ENCODE peak calls at places on chromosomes 16 and 17, in five cellular contexts. W is Kasumi-1, K is fibroblast of lung, Y is non-pigmented ciliary epithelial cell, D is IMR-90. P is an unnamed sample.
A peak's percentile ranks its signal among the peaks of the same experiment; 100 is the strongest.

GRCh38 chr16:4586297-4586696 is 28.4 kb downstream of the UBALD1 start:
- DNase-seq in W (no peak), K (no peak), Y (no peak), D (no peak), P (no peak)

GRCh38 chr17:50270430-50271172 is 3.7 kb upstream of the TMEM92 start:
- DNase-seq in W (no peak), K (peak; percentile 81), Y (no peak), D (peak; percentile 81), P (peak; percentile 68)

GRCh38 chr17:4152471-4152870 is 9.5 kb downstream of the CYB5D2 start:
- DNase-seq in W (no peak), K (peak; percentile 72), Y (no peak), D (peak; percentile 77), P (no peak)

GRCh38 chr16:19153876-19154275 is 14.2 kb upstream of the SYT17 start:
- DNase-seq in W (no peak), K (peak; percentile 6), Y (no peak), D (peak; percentile 13), P (no peak)

GRCh38 chr17:79721993-79722671 is 8.6 kb upstream of the ENPP7 start:
- DNase-seq in W (peak; percentile 44), K (no peak), Y (no peak), D (no peak), P (no peak)

GRCh38 chr16:85798283-85798776 is 1.0 kb downstream of the EMC8 start:
- DNase-seq in W (no peak), K (no peak), Y (no peak), D (peak; percentile 6), P (peak; percentile 8)

GRCh38 chr16:89506791-89507191 is 1.4 kb upstream of the SPG7 start:
- DNase-seq in W (peak; percentile 14), K (peak; percentile 6), Y (no peak), D (no peak), P (no peak)

GRCh38 chr17:9054146-9054545 is 32.8 kb downstream of the NTN1 start:
- DNase-seq in W (no peak), K (no peak), Y (no peak), D (no peak), P (no peak)

GRCh38 chr16:68427649-68428303 is 20.5 kb downstream of the SMPD3 start:
- DNase-seq in W (no peak), K (no peak), Y (no peak), D (no peak), P (no peak)

GRCh38 chr16:67517178-67517492 is 11.5 kb upstream of the RIPOR1 start:
- DNase-seq in W (no peak), K (no peak), Y (no peak), D (no peak), P (no peak)

GRCh38 chr17:36524428-36524876 is 10.2 kb downstream of the MYO19 start:
- DNase-seq in W (no peak), K (peak; percentile 48), Y (no peak), D (peak; percentile 41), P (no peak)

GRCh38 chr16:85626191-85626951 is 13.2 kb downstream of the GSE1 start:
- DNase-seq in W (no peak), K (no peak), Y (no peak), D (no peak), P (no peak)

GRCh38 chr16:10824111-10824893 is 5.7 kb upstream of the TVP23A start:
- DNase-seq in W (no peak), K (no peak), Y (no peak), D (no peak), P (no peak)

GRCh38 chr17:68318103-68318991 is 27.1 kb downstream of the ARSG start:
- DNase-seq in W (no peak), K (peak; percentile 72), Y (peak; percentile 19), D (peak; percentile 65), P (peak; percentile 65)

GRCh38 chr17:60392845-60393702 is 1.1 kb upstream of the USP32 start:
- DNase-seq in W (peak; percentile 91), K (peak; percentile 73), Y (no peak), D (peak; percentile 60), P (peak; percentile 79)

GRCh38 chr17:40694584-40694983 is 9.0 kb downstream of the KRT24 start:
- DNase-seq in W (no peak), K (no peak), Y (no peak), D (no peak), P (no peak)

GRCh38 chr16:27425961-27426360 is 24.0 kb downstream of the IL21R start:
- DNase-seq in W (no peak), K (no peak), Y (no peak), D (no peak), P (no peak)

GRCh38 chr16:64144612-64145011 is 977.3 kb downstream of the CDH11 start:
- DNase-seq in W (no peak), K (peak; percentile 29), Y (no peak), D (no peak), P (no peak)

GRCh38 chr17:81923302-81924260 is 4.0 kb downstream of the MAFG start:
- DNase-seq in W (peak; percentile 95), K (peak; percentile 75), Y (no peak), D (peak; percentile 72), P (peak; percentile 85)

GRCh38 chr16:10076037-10076436 is 106.2 kb downstream of the GRIN2A start:
- DNase-seq in W (no peak), K (no peak), Y (no peak), D (no peak), P (no peak)

GRCh38 chr17:47622179-47622549 is 27.6 kb upstream of the KPNB1 start:
- DNase-seq in W (no peak), K (peak; percentile 29), Y (no peak), D (no peak), P (no peak)

GRCh38 chr16:55030944-55031343 is 100.3 kb downstream of the IRX5 start:
- DNase-seq in W (no peak), K (no peak), Y (no peak), D (no peak), P (no peak)

GRCh38 chr16:2426941-2427361 is 2.3 kb upstream of the CCNF start:
- DNase-seq in W (no peak), K (no peak), Y (no peak), D (no peak), P (no peak)

GRCh38 chr17:49473900-49474751 is 21.0 kb upstream of the NGFR start:
- DNase-seq in W (no peak), K (no peak), Y (no peak), D (no peak), P (no peak)

GRCh38 chr16:66908116-66908515 is 10.6 kb downstream of the CDH16 start:
- DNase-seq in W (no peak), K (no peak), Y (no peak), D (no peak), P (no peak)

GRCh38 chr16:89026121-89026612 is 49.2 kb upstream of the CBFA2T3 start:
- DNase-seq in W (no peak), K (peak; percentile 5), Y (no peak), D (no peak), P (no peak)

P was measured in fibroblast of pulmonary artery.